ENCODE peak calls at places on chromosomes 4 and X, in ten cellular contexts. V is GM12892; F is T-helper 22 cell; K is GM20000; J is GM04504; S is GDM1; Q is endothelial cell of umbilical vein; E is EL; D is keratinocyte; G is NK-92 treated with Interleukin-12 subunit alpha and Interleukin-12 subunit beta, amount 100 ng/mL, for 24 hours. U is an unnamed sample.
A peak's percentile ranks its signal among the peaks of the same experiment; 100 is the strongest.

GRCh38 chr4:77586953-77587383 is 18.7 kb upstream of the CXCL13 start:
- DNase-seq in V (peak; percentile 29), F (no peak), K (peak; percentile 68), J (peak; percentile 11), S (peak; percentile 71), Q (no peak), E (no peak), D (no peak), G (peak; percentile 62), U (peak; percentile 70)

GRCh38 chr4:139175647-139176298 is 1.2 kb downstream of the ELF2 start:
- DNase-seq in V (no peak), F (no peak), K (peak; percentile 19), J (no peak), S (no peak), Q (no peak), E (no peak), D (no peak), G (no peak), U (no peak)

GRCh38 chrX:42944381-42944998 is 166.5 kb upstream of the PPP1R2C start:
- DNase-seq in V (no peak), F (no peak), K (no peak), J (no peak), S (no peak), Q (no peak), E (no peak), D (no peak), G (no peak), U (no peak)

GRCh38 chr4:147118523-147118922 is 172.9 kb upstream of the TTC29 start:
- DNase-seq in V (no peak), F (no peak), K (peak; percentile 15), J (no peak), S (no peak), Q (no peak), E (no peak), D (no peak), G (no peak), U (no peak)

GRCh38 chr4:44563496-44563895 is 87.9 kb downstream of the YIPF7 start:
- DNase-seq in V (no peak), F (no peak), K (no peak), J (no peak), S (no peak), Q (no peak), E (no peak), D (no peak), G (no peak), U (no peak)

GRCh38 chrX:132967049-132967448 is 8.6 kb upstream of the HS6ST2 start:
- DNase-seq in V (no peak), F (no peak), K (no peak), J (no peak), S (no peak), Q (no peak), E (no peak), D (no peak), G (no peak), U (no peak)

GRCh38 chrX:42028113-42028512 is 104.8 kb upstream of the CASK start:
- DNase-seq in V (no peak), F (no peak), K (no peak), J (no peak), S (no peak), Q (no peak), E (peak; percentile 0), D (no peak), G (no peak), U (no peak)

GRCh38 chrX:153460826-153461225 is 9.6 kb downstream of the HAUS7 start:
- DNase-seq in V (no peak), F (no peak), K (peak; percentile 69), J (no peak), S (peak; percentile 27), Q (peak; percentile 47), E (peak; percentile 43), D (no peak), G (no peak), U (peak; percentile 49)

GRCh38 chr4:150056569-150056968 is 21.7 kb upstream of the DCLK2 start:
- DNase-seq in V (no peak), F (no peak), K (no peak), J (no peak), S (no peak), Q (no peak), E (peak; percentile 28), D (no peak), G (no peak), U (no peak)

GRCh38 chrX:134601240-134601639 is 57.0 kb downstream of the PLAC1 start:
- DNase-seq in V (no peak), F (no peak), K (no peak), J (no peak), S (no peak), Q (no peak), E (peak; percentile 54), D (no peak), G (no peak), U (no peak)

GRCh38 chrX:148940411-148940996 is 440.1 kb downstream of the AFF2 start:
- DNase-seq in V (no peak), F (no peak), K (no peak), J (no peak), S (no peak), Q (no peak), E (no peak), D (no peak), G (no peak), U (peak; percentile 45)

GRCh38 chrX:46400530-46400929 is 144.7 kb downstream of the ZNF674 start:
- DNase-seq in V (no peak), F (no peak), K (no peak), J (no peak), S (no peak), Q (no peak), E (no peak), D (no peak), G (no peak), U (no peak)

GRCh38 chr4:176788248-176788647 is 4.5 kb downstream of the VEGFC start:
- DNase-seq in V (no peak), F (no peak), K (no peak), J (no peak), S (no peak), Q (no peak), E (no peak), D (no peak), G (no peak), U (no peak)

GRCh38 chr4:82219346-82219745 is 154.4 kb downstream of the HNRNPD start:
- DNase-seq in V (no peak), F (no peak), K (no peak), J (no peak), S (no peak), Q (no peak), E (no peak), D (no peak), G (no peak), U (no peak)

GRCh38 chr4:75555294-75556164 is at the start of gene ODAPH:
- DNase-seq in V (peak; percentile 34), F (no peak), K (peak; percentile 53), J (no peak), S (no peak), Q (no peak), E (peak; percentile 54), D (no peak), G (peak; percentile 31), U (no peak)

GRCh38 chrX:21961142-21961541 is 20.6 kb downstream of the SMS start:
- DNase-seq in V (no peak), F (no peak), K (no peak), J (no peak), S (no peak), Q (no peak), E (no peak), D (no peak), G (no peak), U (no peak)

GRCh38 chrX:39904816-39905474 is 192.8 kb downstream of the BCOR start:
- DNase-seq in V (no peak), F (no peak), K (no peak), J (no peak), S (no peak), Q (no peak), E (no peak), D (no peak), G (no peak), U (no peak)

GRCh38 chr4:118927976-118928375 is 39.3 kb downstream of the SYNPO2 start:
- DNase-seq in V (no peak), F (no peak), K (no peak), J (no peak), S (no peak), Q (no peak), E (no peak), D (no peak), G (no peak), U (no peak)

GRCh38 chr4:119313237-119313636 is 8.7 kb downstream of the FABP2 start:
- DNase-seq in V (no peak), F (no peak), K (no peak), J (no peak), S (no peak), Q (no peak), E (no peak), D (no peak), G (no peak), U (no peak)

GRCh38 chr4:77454858-77455257 is 150.8 kb upstream of the CXCL13 start:
- DNase-seq in V (no peak), F (no peak), K (no peak), J (no peak), S (no peak), Q (peak; percentile 13), E (no peak), D (no peak), G (no peak), U (no peak)

GRCh38 chr4:92305148-92305877 is 1.5 kb downstream of the GRID2 start:
- DNase-seq in V (no peak), F (no peak), K (peak; percentile 23), J (peak; percentile 1), S (no peak), Q (peak; percentile 67), E (peak; percentile 24), D (no peak), G (no peak), U (peak; percentile 9)

GRCh38 chrX:15977644-15978043 is 123.0 kb upstream of the AP1S2 start:
- DNase-seq in V (no peak), F (no peak), K (no peak), J (no peak), S (peak; percentile 24), Q (no peak), E (no peak), D (no peak), G (no peak), U (no peak)

GRCh38 chrX:150324035-150324728 is 38.9 kb upstream of the MAMLD1 start:
- DNase-seq in V (no peak), F (no peak), K (no peak), J (peak; percentile 60), S (no peak), Q (peak; percentile 63), E (peak; percentile 88), D (no peak), G (no peak), U (no peak)

GRCh38 chrX:31225819-31226218 is 154.0 kb upstream of the FTHL17 start:
- DNase-seq in V (no peak), F (no peak), K (no peak), J (no peak), S (no peak), Q (no peak), E (no peak), D (no peak), G (no peak), U (no peak)

GRCh38 chr4:54065282-54066087 is 1.1 kb upstream of the CHIC2 start:
- DNase-seq in V (no peak), F (no peak), K (no peak), J (no peak), S (no peak), Q (peak; percentile 85), E (peak; percentile 68), D (no peak), G (no peak), U (no peak)

GRCh38 chrX:24494544-24495113 is 29.5 kb downstream of the PDK3 start:
- DNase-seq in V (no peak), F (no peak), K (no peak), J (peak; percentile 24), S (peak; percentile 35), Q (peak; percentile 87), E (peak; percentile 59), D (no peak), G (no peak), U (no peak)

U was measured in HL-60.